ENCODE peak calls at places on chromosomes 16 and 17, in six cellular contexts. Z is NCI-H774; N is GM23338; O is HL-60; E is stimulated activated CD8-positive, alpha-beta memory T cell treated with anti-CD3 and anti-CD28 coated beads, Interleukin-4, amount 100 ng/mL, for 1 hour; Y is progenitor cell of endocrine pancreas. C is an unnamed sample.

GRCh38 chr17:28524476-28525415 is 18.6 kb downstream of the FOXN1 start:
- DNase-seq in Z (no peak), N (no peak), O (no peak), E (no peak), Y (no peak), C (no peak)

GRCh38 chr16:74449470-74449869 is 28.2 kb upstream of the CLEC18B start:
- DNase-seq in Z (no peak), N (no peak), O (no peak), E (no peak), Y (no peak), C (no peak)

GRCh38 chr17:8124350-8125195 is 667 bp upstream of the HES7 start:
- DNase-seq in Z (no peak), N (no peak), O (no peak), E (no peak), Y (no peak), C (no peak)

GRCh38 chr17:2547176-2547575 is 35.5 kb upstream of the METTL16 start:
- DNase-seq in Z (no peak), N (no peak), O (no peak), E (no peak), Y (no peak), C (no peak)

GRCh38 chr16:47036201-47036600 is 62.7 kb upstream of the DNAJA2 start:
- DNase-seq in Z (no peak), N (no peak), O (no peak), E (no peak), Y (no peak), C (no peak)

GRCh38 chr17:14950216-14950615 is 314.9 kb downstream of the PMP22 start:
- DNase-seq in Z (no peak), N (no peak), O (no peak), E (no peak), Y (no peak), C (no peak)

GRCh38 chr16:2973605-2974318 is 4.6 kb downstream of the PAQR4 start:
- DNase-seq in Z (no peak), N (no peak), O (no peak), E (no peak), Y (no peak), C (no peak)

GRCh38 chr16:19400709-19401108 is 17.0 kb upstream of the TMC5 start:
- DNase-seq in Z (no peak), N (peak), O (no peak), E (no peak), Y (no peak), C (no peak)

GRCh38 chr16:89893642-89894548 is 20.5 kb downstream of the TCF25 start:
- DNase-seq in Z (no peak), N (no peak), O (no peak), E (no peak), Y (no peak), C (no peak)

GRCh38 chr17:16443390-16444257 is 28.3 kb downstream of the TRPV2 start:
- DNase-seq in Z (no peak), N (no peak), O (no peak), E (no peak), Y (no peak), C (no peak)

GRCh38 chr17:16027708-16028584 is 28.3 kb downstream of the TTC19 start:
- DNase-seq in Z (no peak), N (no peak), O (no peak), E (no peak), Y (no peak), C (no peak)

GRCh38 chr17:4433515-4434031 is at the start of gene SPNS3:
- DNase-seq in Z (no peak), N (no peak), O (peak), E (no peak), Y (no peak), C (no peak)

GRCh38 chr16:85428168-85428898 is 184.8 kb upstream of the GSE1 start:
- DNase-seq in Z (no peak), N (peak), O (no peak), E (no peak), Y (peak), C (no peak)

GRCh38 chr16:56643080-56643778 is 4.8 kb downstream of the MT1A start:
- DNase-seq in Z (peak), N (peak), O (peak), E (peak), Y (no peak), C (no peak)

GRCh38 chr16:56779956-56780355 is 50.0 kb downstream of the NUP93 start:
- DNase-seq in Z (no peak), N (no peak), O (no peak), E (no peak), Y (no peak), C (no peak)

GRCh38 chr16:68445458-68445857 is 2.9 kb downstream of the SMPD3 start:
- DNase-seq in Z (peak), N (peak), O (peak), E (no peak), Y (peak), C (peak)

GRCh38 chr17:48213797-48214196 is 106.2 kb downstream of the SNX11 start:
- DNase-seq in Z (peak), N (no peak), O (no peak), E (no peak), Y (no peak), C (no peak)

GRCh38 chr16:23137818-23138217 is 11.4 kb downstream of the USP31 start:
- DNase-seq in Z (no peak), N (no peak), O (no peak), E (no peak), Y (no peak), C (no peak)

GRCh38 chr16:3999890-4000325 is 116.3 kb downstream of the ADCY9 start:
- DNase-seq in Z (no peak), N (no peak), O (no peak), E (no peak), Y (no peak), C (no peak)

GRCh38 chr17:44795928-44796327 is 34.2 kb downstream of the GJC1 start:
- DNase-seq in Z (no peak), N (no peak), O (no peak), E (no peak), Y (no peak), C (no peak)

GRCh38 chr17:4944554-4945175 is 3.7 kb downstream of the PFN1 start:
- DNase-seq in Z (no peak), N (peak), O (no peak), E (no peak), Y (no peak), C (no peak)

GRCh38 chr16:59593256-59593655 is 859.1 kb upstream of the GOT2 start:
- DNase-seq in Z (no peak), N (no peak), O (no peak), E (no peak), Y (no peak), C (no peak)

GRCh38 chr17:81579821-81580321 is 27.7 kb upstream of the FAAP100 start:
- DNase-seq in Z (no peak), N (no peak), O (no peak), E (no peak), Y (no peak), C (no peak)

GRCh38 chr17:65557349-65558310 is 3.8 kb downstream of the AXIN2 start:
- DNase-seq in Z (no peak), N (no peak), O (no peak), E (no peak), Y (no peak), C (no peak)

GRCh38 chr16:25126820-25127232 is 15.3 kb downstream of the LCMT1 start:
- DNase-seq in Z (peak), N (no peak), O (no peak), E (no peak), Y (no peak), C (peak)

GRCh38 chr17:55089955-55090573 is 121.5 kb downstream of the STXBP4 start:
- DNase-seq in Z (peak), N (peak), O (no peak), E (no peak), Y (no peak), C (no peak)

GRCh38 chr17:46870116-46870803 is 18.9 kb downstream of the WNT9B start:
- DNase-seq in Z (no peak), N (no peak), O (no peak), E (no peak), Y (no peak), C (no peak)

C was measured in occipital lobe.